ENCODE peak calls at places on chromosome 1, in five cellular contexts. G is IMR-90, W is heart left ventricle, F is brain microvascular endothelial cell, U is colonic mucosa. I is an unnamed sample.

GRCh38 chr1:186033744-186034345 is 299.7 kb downstream of the HMCN1 start:
- DNase-seq in G (peak), W (no peak), F (peak), U (no peak), I (peak)

GRCh38 chr1:3661631-3662030 is 9.3 kb downstream of the TP73 start:
- DNase-seq in G (no peak), W (no peak), F (no peak), U (no peak), I (no peak)

GRCh38 chr1:204451352-204452124 is 39.9 kb upstream of the PPP1R15B start:
- DNase-seq in G (no peak), W (no peak), F (no peak), U (peak), I (no peak)

GRCh38 chr1:186605762-186606350 is 74.4 kb downstream of the PTGS2 start:
- DNase-seq in G (peak), W (peak), F (peak), U (peak), I (peak)

GRCh38 chr1:66330711-66331110 is 203.2 kb upstream of the SGIP1 start:
- DNase-seq in G (peak), W (no peak), F (no peak), U (no peak), I (no peak)

GRCh38 chr1:162580315-162580714 is 18.8 kb downstream of the UAP1 start:
- DNase-seq in G (no peak), W (no peak), F (no peak), U (no peak), I (no peak)

GRCh38 chr1:178282949-178283367 is 189.1 kb downstream of the RASAL2 start:
- DNase-seq in G (peak), W (no peak), F (no peak), U (no peak), I (peak)

GRCh38 chr1:20358761-20359263 is 68.1 kb downstream of the VWA5B1 start:
- DNase-seq in G (peak), W (peak), F (no peak), U (peak), I (peak)

DNA sequence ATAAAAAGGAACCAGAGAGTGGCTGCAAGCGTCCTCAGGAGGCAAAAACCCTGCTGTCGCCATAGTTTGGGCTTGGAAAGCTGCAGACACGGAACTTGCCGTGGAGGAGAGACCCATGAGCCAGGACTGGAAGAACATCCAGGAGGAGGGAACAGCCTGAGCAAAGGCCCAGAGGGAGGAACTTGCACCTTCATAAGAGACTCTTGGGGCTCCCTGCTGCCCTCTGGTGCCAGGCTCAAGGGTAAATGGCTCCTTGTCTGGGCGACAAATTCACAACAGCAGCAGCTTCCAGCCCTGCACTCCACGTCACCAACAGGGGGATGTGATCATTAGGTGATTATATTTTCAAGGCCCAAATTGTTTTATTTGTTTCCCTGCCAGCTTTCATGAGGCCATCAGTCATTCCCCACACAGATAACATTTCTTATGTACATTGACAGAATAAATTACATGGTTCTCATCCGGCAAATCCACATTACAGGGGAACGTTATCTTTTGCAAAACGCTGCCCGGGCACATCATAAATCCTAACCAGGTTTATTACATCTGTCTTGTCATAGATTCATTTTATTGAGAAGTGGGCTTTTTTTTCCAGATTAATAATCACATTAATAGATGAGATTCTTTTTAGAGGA is 143.0 kb upstream of the GRIK3 start:
- DNase-seq in G (peak), W (no peak), F (peak), U (peak), I (no peak)
- TF ChIP-seq CTCF in G (peak), W (no peak), F (peak), U (no peak), I (peak)

DNA sequence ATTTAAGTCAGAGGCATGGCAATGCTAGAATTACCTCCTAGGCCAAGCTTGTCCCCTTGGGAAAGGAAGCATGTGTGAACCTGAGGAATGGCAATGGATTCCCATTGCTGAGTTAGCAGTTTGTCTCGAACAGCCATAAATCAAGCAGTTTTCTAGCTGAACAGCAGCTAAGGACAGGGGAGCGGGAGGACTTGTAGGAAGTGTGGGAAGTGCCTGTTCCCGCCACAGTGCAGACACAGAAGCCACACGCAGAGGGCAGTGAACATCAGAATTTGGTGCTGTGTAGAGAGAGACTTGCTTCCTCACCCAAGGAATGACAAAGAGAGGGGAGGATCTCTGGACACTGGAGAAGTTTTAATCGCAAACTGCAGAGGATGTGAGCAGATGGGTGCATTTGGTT is 3.8 kb downstream of the PHGDH start:
- DNase-seq in G (peak), W (no peak), F (no peak), U (no peak), I (no peak)
- H3K4me3 ChIP-seq in G (no peak), W (no peak), F (no peak), U (no peak), I (no peak)

GRCh38 chr1:205454903-205455335 is 926 bp downstream of the BLACAT1 start:
- DNase-seq in G (no peak), W (no peak), F (no peak), U (no peak), I (no peak)

GRCh38 chr1:205456868-205457724 is 1.3 kb upstream of the BLACAT1 start:
- DNase-seq in G (no peak), W (no peak), F (no peak), U (no peak), I (no peak)

GRCh38 chr1:205458777-205459566 is 3.1 kb upstream of the BLACAT1 start:
- DNase-seq in G (peak), W (peak), F (peak), U (no peak), I (peak)

GRCh38 chr1:205455581-205456382 is at the start of gene BLACAT1:
- DNase-seq in G (no peak), W (no peak), F (no peak), U (no peak), I (no peak)

GRCh38 chr1:205456383-205456867 is 580 bp upstream of the BLACAT1 start:
- DNase-seq in G (no peak), W (no peak), F (no peak), U (no peak), I (no peak)
- TF ChIP-seq CTCF in G (no peak), W (no peak), F (no peak), U (no peak), I (no peak)

DNA sequence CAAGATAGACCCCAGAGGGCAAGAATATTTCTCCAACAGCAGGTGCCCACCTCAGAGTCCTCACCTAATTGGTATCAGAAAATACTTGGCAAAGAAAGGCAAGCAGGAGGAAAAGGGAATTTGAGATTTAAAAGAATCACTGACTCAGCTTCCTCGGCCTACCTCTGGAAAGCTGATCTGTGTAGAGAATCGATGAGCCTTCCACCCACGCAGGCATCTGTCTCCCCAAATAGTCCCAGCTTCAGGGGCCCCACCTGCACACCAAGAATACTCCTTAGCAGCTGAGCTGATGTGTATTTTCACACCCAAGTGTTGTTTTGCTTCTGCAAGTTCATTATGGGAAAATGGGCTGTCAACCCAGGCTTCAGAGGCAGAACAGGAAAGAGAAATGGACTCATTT is 436.1 kb downstream of the PTPRU start:
- DNase-seq in G (no peak), W (no peak), F (no peak), U (no peak), I (no peak)
- H3K4me3 ChIP-seq in G (no peak), W (no peak), F (no peak), U (no peak), I (no peak)

GRCh38 chr1:245797592-245798366 is 643.0 kb downstream of the KIF26B start:
- DNase-seq in G (no peak), W (no peak), F (peak), U (no peak), I (no peak)
- TF ChIP-seq CTCF in G (peak), W (peak), F (peak), U (no peak), I (peak)

GRCh38 chr1:214447557-214447871 is 103.9 kb downstream of the PTPN14 start:
- DNase-seq in G (no peak), W (no peak), F (no peak), U (no peak), I (no peak)

GRCh38 chr1:214445201-214445600 is 106.2 kb downstream of the PTPN14 start:
- DNase-seq in G (no peak), W (no peak), F (no peak), U (no peak), I (peak)

GRCh38 chr1:214448536-214448935 is 102.9 kb downstream of the PTPN14 start:
- DNase-seq in G (no peak), W (no peak), F (no peak), U (no peak), I (no peak)

GRCh38 chr1:214445846-214446614 is 105.4 kb downstream of the PTPN14 start:
- DNase-seq in G (peak), W (no peak), F (peak), U (no peak), I (peak)

DNA sequence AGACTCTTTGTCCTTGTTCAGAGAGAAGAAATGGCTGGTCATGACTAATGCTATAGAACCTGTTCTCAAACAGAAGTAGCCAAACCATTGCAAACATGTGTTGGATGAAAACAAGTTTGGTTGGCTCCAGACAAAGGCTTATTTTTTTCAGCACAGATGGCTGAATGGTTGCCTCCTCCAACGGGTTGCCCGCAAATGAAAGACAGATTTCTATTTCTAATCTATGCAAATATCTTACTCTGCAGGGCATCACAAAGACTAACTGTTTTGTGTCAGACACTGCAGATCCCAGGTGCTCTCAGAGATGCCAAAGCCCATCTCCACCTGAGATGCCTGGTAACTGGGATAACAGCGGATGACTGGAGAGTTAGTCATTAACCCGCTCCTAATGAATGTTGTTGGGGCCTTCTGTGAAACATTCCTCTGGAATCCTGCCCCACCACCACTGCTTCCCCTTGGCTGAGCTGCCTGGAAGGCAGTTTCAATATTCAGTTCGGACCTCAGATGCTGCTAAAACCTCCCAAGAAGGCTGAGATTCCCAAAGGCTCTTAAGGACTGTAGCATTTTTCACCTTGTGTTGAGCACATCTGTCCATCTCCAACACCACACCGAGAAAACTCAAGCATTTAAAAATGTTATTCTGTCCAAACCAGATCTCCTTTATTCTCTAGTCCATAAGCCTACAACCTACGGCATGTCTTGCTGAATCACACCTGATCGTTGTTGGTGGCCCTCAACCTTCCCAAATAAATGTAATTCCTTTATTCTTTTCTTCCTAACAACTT is 104.4 kb downstream of the PTPN14 start:
- DNase-seq in G (peak), W (no peak), F (peak), U (no peak), I (peak)
- H3K4me3 ChIP-seq in G (peak), W (no peak), F (peak), U (no peak), I (peak)

DNA sequence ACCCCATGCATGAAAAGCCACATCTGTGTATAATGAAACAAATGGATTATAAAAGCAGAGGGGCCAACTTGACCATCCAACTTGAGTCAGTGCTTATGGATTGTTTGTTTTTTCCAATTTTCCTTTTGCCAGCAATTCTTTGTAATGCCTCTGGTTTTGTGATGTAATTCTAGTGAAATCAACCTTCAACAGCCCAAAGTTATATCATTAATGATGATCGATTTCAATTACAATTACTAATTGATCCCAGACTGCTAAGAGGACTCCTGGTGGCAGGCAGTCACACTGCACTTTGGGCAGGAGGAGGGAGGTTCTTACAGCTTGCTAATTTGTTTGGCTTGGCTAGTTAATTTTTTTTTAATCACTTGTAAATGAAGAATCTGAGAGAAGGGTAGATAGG is 552.3 kb downstream of the NUF2 start:
- DNase-seq in G (no peak), W (no peak), F (no peak), U (no peak), I (peak)
- TF ChIP-seq CTCF in G (peak), W (peak), F (peak), U (no peak), I (peak)